ENCODE peak calls at places on chromosomes 3 and 15, in six cellular contexts. L, X, H, J, V and Z are unnamed samples.

GRCh38 chr3:57078366-57079220 is 18.1 kb downstream of the SPATA12 start:
- DNase-seq in L (peak; percentile 60), X (peak; percentile 75), H (peak; percentile 47), J (no peak), V (peak; percentile 36), Z (no peak)

GRCh38 chr15:43093026-43093425 is 12.8 kb downstream of the UBR1 start:
- DNase-seq in L (peak; percentile 59), X (no peak), H (no peak), J (peak; percentile 43), V (no peak), Z (no peak)

GRCh38 chr15:64571857-64572291 is 111.5 kb downstream of the ZNF609 start:
- DNase-seq in L (no peak), X (no peak), H (no peak), J (no peak), V (no peak), Z (no peak)

GRCh38 chr15:58066042-58066867 is 744 bp upstream of the ALDH1A2 start:
- DNase-seq in L (peak; percentile 57), X (peak; percentile 41), H (peak; percentile 58), J (no peak), V (peak; percentile 73), Z (peak; percentile 88)

GRCh38 chr3:197125601-197126000 is 96.0 kb upstream of the MELTF start:
- DNase-seq in L (peak; percentile 21), X (no peak), H (no peak), J (no peak), V (no peak), Z (no peak)

GRCh38 chr15:48415036-48415886 is 84.0 kb downstream of the DUT start:
- DNase-seq in L (peak; percentile 31), X (no peak), H (no peak), J (no peak), V (no peak), Z (no peak)

GRCh38 chr15:90099868-90100854 is 2.1 kb downstream of the IDH2 start:
- DNase-seq in L (peak; percentile 58), X (peak; percentile 39), H (no peak), J (no peak), V (no peak), Z (no peak)

GRCh38 chr3:43288850-43289249 is 2.5 kb downstream of the SNRK start:
- DNase-seq in L (no peak), X (no peak), H (no peak), J (no peak), V (no peak), Z (no peak)

DNA sequence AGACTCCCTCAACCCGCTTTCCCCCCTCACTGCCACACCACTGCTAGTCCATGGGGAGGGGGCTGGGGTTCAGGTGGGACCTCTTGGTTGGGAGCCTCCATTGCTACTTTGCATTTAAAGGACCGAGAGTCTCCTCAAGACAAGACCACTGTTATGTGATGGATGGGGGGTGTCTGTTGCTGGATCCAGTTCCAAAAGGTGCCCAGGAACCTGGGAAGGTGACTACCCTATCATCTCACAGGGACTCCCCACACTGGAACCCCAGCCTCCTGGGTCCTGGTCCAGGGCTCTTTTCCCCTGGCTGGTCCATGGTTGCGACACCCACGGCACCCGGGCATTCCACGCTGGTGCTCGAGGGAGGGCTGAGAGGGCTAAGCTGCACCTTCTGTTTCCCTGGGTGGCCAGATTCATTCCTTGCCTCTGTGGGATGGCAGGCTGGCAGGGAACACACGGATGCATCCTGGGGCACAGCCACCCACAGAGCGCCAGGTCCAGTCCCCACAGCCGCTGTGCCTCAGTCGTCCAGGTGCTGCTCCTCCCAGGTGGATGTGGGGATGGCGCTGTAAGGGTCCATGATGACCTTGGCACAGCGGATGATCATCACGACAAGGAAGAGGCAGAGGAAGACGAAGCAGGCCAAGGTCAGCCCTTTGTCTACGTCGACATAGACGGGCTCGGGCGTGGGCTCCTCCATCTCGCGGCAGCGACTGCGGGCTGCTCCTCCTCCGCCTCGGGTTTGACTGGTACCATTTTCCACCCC is 48.6 kb downstream of the FAH start:
- DNase-seq in L (no peak), X (no peak), H (no peak), J (no peak), V (no peak), Z (peak; percentile 48)
- TF ChIP-seq CTCF in L (no peak), X (no peak), H (no peak), J (no peak), V (no peak), Z (no peak)

GRCh38 chr3:119378259-119378658 is 84.1 kb downstream of the ARHGAP31 start:
- DNase-seq in L (no peak), X (no peak), H (no peak), J (no peak), V (no peak), Z (no peak)

GRCh38 chr3:119376758-119377157 is 82.6 kb downstream of the ARHGAP31 start:
- DNase-seq in L (peak; percentile 75), X (no peak), H (no peak), J (no peak), V (no peak), Z (no peak)

GRCh38 chr3:119380697-119381096 is 82.7 kb downstream of the TMEM39A start:
- DNase-seq in L (peak; percentile 11), X (no peak), H (no peak), J (no peak), V (no peak), Z (no peak)

DNA sequence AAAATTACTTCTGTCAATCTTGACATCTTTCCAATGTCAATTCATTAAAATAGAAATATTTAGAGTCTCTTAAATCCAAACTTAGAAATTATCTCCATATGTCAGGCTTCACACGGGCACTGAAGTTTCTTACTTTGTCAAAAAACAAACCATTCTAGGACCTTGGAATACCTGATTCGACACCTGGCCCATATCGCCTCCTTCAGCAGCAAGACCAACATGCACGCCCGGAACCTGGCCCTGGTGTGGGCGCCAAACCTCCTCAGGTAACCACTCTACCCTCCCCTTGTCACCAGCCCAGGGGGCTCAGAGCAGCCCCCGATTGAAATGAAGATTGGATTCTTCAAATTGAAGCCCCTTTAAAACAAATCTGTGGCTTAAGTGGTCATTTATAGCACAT is 81.3 kb downstream of the TMEM39A start:
- DNase-seq in L (no peak), X (no peak), H (no peak), J (no peak), V (no peak), Z (no peak)
- TF ChIP-seq CTCF in L (no peak), X (no peak), H (no peak), J (no peak), V (no peak), Z (no peak)

DNA sequence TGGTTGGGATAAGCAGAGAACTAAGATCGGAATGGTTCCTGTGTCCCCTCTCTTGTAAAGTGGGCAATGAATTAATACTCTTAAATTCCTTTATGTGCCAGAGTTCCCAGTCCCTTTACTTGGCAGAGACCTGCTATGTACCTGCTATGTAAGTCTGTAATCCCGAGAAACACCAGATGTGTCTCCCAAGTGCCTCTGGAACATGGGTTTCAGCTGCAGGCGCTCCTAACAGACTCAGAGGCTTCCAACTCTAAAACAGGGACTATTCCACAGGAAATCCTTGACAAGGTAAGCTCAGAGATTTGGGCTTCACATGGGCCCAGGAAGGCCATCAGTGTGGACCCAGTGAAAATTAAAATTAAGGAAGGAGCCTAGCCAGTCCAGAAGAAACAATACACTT is 117.7 kb upstream of the PLCL2 start:
- DNase-seq in L (peak; percentile 27), X (no peak), H (no peak), J (no peak), V (no peak), Z (no peak)
- TF ChIP-seq CTCF in L (peak; percentile 13), X (no peak), H (no peak), J (no peak), V (no peak), Z (no peak)

GRCh38 chr3:49470714-49471420 is 800 bp downstream of the DAG1 start:
- DNase-seq in L (no peak), X (peak; percentile 8), H (no peak), J (no peak), V (no peak), Z (no peak)
- TF ChIP-seq CTCF in L (no peak), X (no peak), H (no peak), J (peak; percentile 22), V (no peak), Z (no peak)

DNA sequence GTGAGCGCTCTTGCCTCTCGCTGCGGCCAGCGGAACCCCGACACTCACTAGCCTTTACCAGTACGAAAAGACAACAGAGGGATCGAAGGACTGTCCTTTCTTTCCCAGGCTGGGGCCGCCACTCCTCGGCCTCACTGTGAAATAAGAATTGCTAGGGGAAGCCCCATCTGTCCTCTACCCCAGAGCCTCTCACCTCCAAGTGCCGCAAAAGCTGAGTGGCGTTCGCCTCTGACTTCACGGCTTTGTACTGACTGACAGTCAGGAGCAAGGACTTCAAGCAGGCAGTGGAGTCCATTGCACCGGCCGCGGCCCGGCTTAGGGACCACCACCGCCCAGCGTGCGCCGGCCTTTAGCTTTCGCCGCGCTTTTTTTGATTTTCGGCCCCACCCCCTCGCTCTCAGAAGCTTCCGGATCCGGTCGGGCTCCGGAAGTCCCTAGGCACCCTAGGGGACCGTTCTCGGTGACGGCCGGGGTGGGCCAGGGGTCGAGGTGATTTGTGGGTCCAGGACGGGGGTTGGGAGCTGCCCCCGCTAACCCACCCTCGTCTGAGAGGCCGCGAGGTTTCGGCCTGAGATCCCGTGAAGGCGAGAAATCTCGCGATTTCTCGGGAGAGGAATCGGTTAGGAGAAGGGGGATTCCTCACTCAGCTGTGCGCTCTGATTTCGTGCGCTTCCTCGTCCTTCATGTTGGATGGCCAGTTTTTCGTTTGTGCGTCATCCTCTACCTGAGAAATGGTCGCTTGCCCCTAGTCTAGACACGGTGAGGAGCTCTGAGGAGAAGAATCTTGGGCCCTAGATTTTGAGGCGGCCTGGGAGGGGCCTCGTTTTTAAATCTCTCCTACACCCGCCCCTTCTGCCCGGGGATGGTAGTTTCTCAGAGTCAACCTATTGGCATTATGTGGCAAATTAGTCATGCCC is at the start of the genes CIP2A and DZIP3:
- DNase-seq in L (peak; percentile 93), X (peak; percentile 64), H (peak; percentile 93), J (peak; percentile 87), V (peak; percentile 97), Z (peak; percentile 97)
- TF ChIP-seq CTCF in L (no peak), X (no peak), H (no peak), J (no peak), V (no peak), Z (no peak)